ENCODE peak calls at places on chromosomes 6 and 20, in six cellular contexts. Y is GM23338; P is stimulated activated CD4-positive, alpha-beta T cell treated with anti-CD3 and anti-CD28 coated beads, Interleukin-1b, Interleukin-23, amount 100 ng/mL, for 1 hour; W is KG1; Q is NCI-H1417; N is H4. F is an unnamed sample.

GRCh38 chr20:64038579-64039292 is 2.8 kb downstream of the C20orf204 start:
- DNase-seq in Y (peak; percentile 88), P (peak; percentile 46), W (peak; percentile 46), Q (peak; percentile 89), N (peak; percentile 52), F (peak; percentile 36)

GRCh38 chr6:25449774-25450173 is 170.6 kb downstream of the CARMIL1 start:
- DNase-seq in Y (peak; percentile 72), P (no peak), W (no peak), Q (peak; percentile 71), N (peak; percentile 8), F (peak; percentile 15)

GRCh38 chr20:2760381-2761305 is 39.8 kb downstream of the CPXM1 start:
- DNase-seq in Y (no peak), P (no peak), W (no peak), Q (no peak), N (no peak), F (no peak)

GRCh38 chr20:58688838-58689237 is 3.8 kb upstream of the NPEPL1 start:
- DNase-seq in Y (no peak), P (no peak), W (no peak), Q (no peak), N (no peak), F (no peak)

GRCh38 chr6:169824848-169825557 is 73.6 kb downstream of the ERMARD start:
- DNase-seq in Y (no peak), P (no peak), W (no peak), Q (no peak), N (no peak), F (no peak)

GRCh38 chr20:24672886-24673677 is 203.7 kb downstream of the SYNDIG1 start:
- DNase-seq in Y (no peak), P (no peak), W (no peak), Q (no peak), N (peak; percentile 72), F (no peak)

GRCh38 chr6:136873733-136874132 is 48.4 kb upstream of the SLC35D3 start:
- DNase-seq in Y (no peak), P (no peak), W (no peak), Q (no peak), N (no peak), F (no peak)

GRCh38 chr6:116714296-116714695 is 33.3 kb downstream of the KPNA5 start:
- DNase-seq in Y (no peak), P (no peak), W (no peak), Q (no peak), N (no peak), F (no peak)

GRCh38 chr20:51769941-51770615 is 1.9 kb upstream of the ATP9A start:
- DNase-seq in Y (no peak), P (no peak), W (no peak), Q (no peak), N (no peak), F (no peak)